ENCODE peak calls at places on chromosomes 5 and 9, in ten cellular contexts. T is heart right ventricle, X is aorta, L is heart left ventricle, F is AG04450, J is esophagus squamous epithelium, P is IMR-90, R is dorsolateral prefrontal cortex, S is pancreas, Z is hepatocyte. D is an unnamed sample. For H3K27me3, the result is how much of the 10 kb centered on the place peaks cover.

GRCh38 chr9:21777701-21778100 is 24.7 kb upstream of the MTAP start:
- DNase-seq in T (no peak), X (no peak), L (no peak), F (peak), J (no peak), P (peak), R (no peak), S (no peak), Z (no peak), D (no peak)

GRCh38 chr9:95953986-95954385 is 78.5 kb downstream of the ERCC6L2 start:
- DNase-seq in T (no peak), X (no peak), L (no peak), F (no peak), J (no peak), P (no peak), R (no peak), S (no peak), Z (no peak), D (no peak)

GRCh38 chr5:172740483-172741205 is 30.4 kb downstream of the DUSP1 start:
- DNase-seq in T (peak), X (peak), L (peak), F (peak), J (no peak), P (peak), R (no peak), S (peak), Z (peak), D (no peak)

GRCh38 chr5:95083606-95084005 is 201.3 kb downstream of the MCTP1 start:
- DNase-seq in T (no peak), X (no peak), L (no peak), F (no peak), J (no peak), P (no peak), R (no peak), S (no peak), Z (no peak), D (no peak)

GRCh38 chr5:60797482-60798153 is 46.5 kb downstream of the ELOVL7 start:
- DNase-seq in T (no peak), X (no peak), L (no peak), F (no peak), J (no peak), P (no peak), R (no peak), S (no peak), Z (no peak), D (peak)

GRCh38 chr5:147245381-147246055 is 10.7 kb downstream of the STK32A start:
- DNase-seq in T (no peak), X (no peak), L (no peak), F (no peak), J (no peak), P (no peak), R (no peak), S (no peak), Z (no peak), D (no peak)

GRCh38 chr9:130394320-130394719 is 50.4 kb upstream of the ASS1 start:
- DNase-seq in T (no peak), X (no peak), L (no peak), F (no peak), J (no peak), P (no peak), R (no peak), S (no peak), Z (no peak), D (no peak)

GRCh38 chr5:131186561-131187256 is 16.0 kb downstream of the LYRM7 start:
- DNase-seq in T (no peak), X (no peak), L (no peak), F (no peak), J (no peak), P (peak), R (no peak), S (no peak), Z (no peak), D (no peak)

GRCh38 chr9:16303506-16303905 is 567.0 kb downstream of the BNC2 start:
- DNase-seq in T (no peak), X (no peak), L (no peak), F (no peak), J (no peak), P (no peak), R (no peak), S (no peak), Z (no peak), D (no peak)

GRCh38 chr9:21559402-21560280 is 77.5 kb upstream of the IFNE start:
- DNase-seq in T (no peak), X (peak), L (no peak), F (no peak), J (no peak), P (peak), R (peak), S (peak), Z (peak), D (peak)

DNA sequence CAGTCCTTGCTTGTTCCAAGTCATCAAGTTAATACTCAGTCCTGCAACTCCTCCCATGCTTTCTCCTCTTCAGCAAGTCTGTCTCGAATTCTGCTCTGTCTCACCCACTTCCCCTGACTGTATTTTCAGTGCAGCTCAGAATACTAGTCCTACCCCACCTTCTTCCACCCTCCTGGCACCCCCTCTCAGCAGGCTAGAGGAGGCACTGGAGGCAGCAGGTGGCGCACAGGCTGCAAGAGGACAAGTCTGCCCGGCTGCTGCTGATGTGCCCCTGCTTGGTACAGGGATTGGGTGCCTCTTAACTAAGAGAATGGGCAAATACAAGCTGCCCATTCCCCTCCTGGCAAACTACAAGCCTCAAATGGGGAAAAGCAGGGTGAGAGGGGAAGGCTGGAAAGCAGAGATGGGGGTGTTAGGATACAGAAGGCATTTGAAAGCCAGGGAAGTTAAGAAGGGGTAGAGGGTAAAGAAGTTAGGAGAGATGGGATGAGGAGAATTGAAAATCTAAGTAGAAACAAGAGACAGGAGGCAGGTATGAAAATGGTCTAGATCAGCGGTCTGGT is 5.0 kb downstream of the TLN1 start:
- DNase-seq in T (peak), X (peak), L (peak), F (no peak), J (no peak), P (peak), R (no peak), S (no peak), Z (no peak), D (no peak)
- H3K4me3 ChIP-seq in T (no peak), X (peak), L (no peak), F (peak), J (peak), P (no peak), R (no peak), S (no peak), Z (no peak), D (no peak)

GRCh38 chr9:124044448-124044847 is 32.9 kb downstream of the LHX2 start:
- DNase-seq in T (no peak), X (no peak), L (no peak), F (no peak), J (no peak), P (no peak), R (no peak), S (no peak), Z (no peak), D (no peak)

GRCh38 chr9:124045076-124045829 is 33.7 kb downstream of the LHX2 start:
- DNase-seq in T (peak), X (peak), L (peak), F (no peak), J (no peak), P (peak), R (no peak), S (no peak), Z (peak), D (peak)

GRCh38 chr9:124047106-124047716 is 35.6 kb downstream of the LHX2 start:
- DNase-seq in T (no peak), X (no peak), L (no peak), F (no peak), J (no peak), P (no peak), R (no peak), S (no peak), Z (no peak), D (no peak)

GRCh38 chr9:124046189-124046588 is 34.6 kb downstream of the LHX2 start:
- DNase-seq in T (no peak), X (no peak), L (no peak), F (no peak), J (no peak), P (no peak), R (no peak), S (no peak), Z (no peak), D (no peak)

GRCh38 chr9:124045830-124046177 is 34.2 kb downstream of the LHX2 start:
- DNase-seq in T (no peak), X (no peak), L (no peak), F (no peak), J (no peak), P (no peak), R (no peak), S (no peak), Z (no peak), D (no peak)
- H3K27me3 ChIP-seq in T (under half), X (under half), L (under half), F (half or more), J (under half), P (half or more), R (under half), S (under half), Z (half or more), D (under half)

DNA sequence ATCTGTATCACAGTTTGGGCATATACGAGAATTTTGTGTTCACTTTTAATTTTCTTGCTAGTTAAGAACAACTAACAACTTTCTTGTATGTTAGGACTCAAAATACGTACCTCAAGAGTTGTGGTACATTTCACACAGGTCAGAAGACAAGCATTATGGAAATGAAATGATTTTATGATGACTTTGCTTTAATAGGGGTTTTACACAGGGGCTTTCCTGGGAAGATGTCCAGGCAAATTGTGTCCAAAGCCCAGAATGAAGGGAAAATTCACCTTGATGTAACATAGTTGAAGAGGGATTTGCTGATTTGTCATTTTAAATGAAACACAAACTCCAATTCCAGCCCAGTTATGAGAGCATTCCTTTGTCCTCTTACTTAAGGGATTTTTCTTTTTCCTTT is 89.3 kb downstream of the ARL15 start:
- DNase-seq in T (no peak), X (no peak), L (no peak), F (no peak), J (no peak), P (no peak), R (no peak), S (no peak), Z (no peak), D (no peak)
- H3K4me3 ChIP-seq in T (no peak), X (no peak), L (no peak), F (no peak), J (no peak), P (no peak), R (no peak), S (no peak), Z (no peak), D (no peak)

GRCh38 chr9:959105-959504 is 17.4 kb upstream of the DMRT3 start:
- DNase-seq in T (no peak), X (no peak), L (no peak), F (no peak), J (no peak), P (no peak), R (no peak), S (no peak), Z (no peak), D (no peak)

GRCh38 chr9:962023-962422 is 14.4 kb upstream of the DMRT3 start:
- DNase-seq in T (no peak), X (no peak), L (no peak), F (no peak), J (no peak), P (peak), R (no peak), S (no peak), Z (no peak), D (no peak)

GRCh38 chr9:965497-965896 is 11.0 kb upstream of the DMRT3 start:
- DNase-seq in T (no peak), X (no peak), L (no peak), F (no peak), J (no peak), P (no peak), R (no peak), S (no peak), Z (no peak), D (no peak)

DNA sequence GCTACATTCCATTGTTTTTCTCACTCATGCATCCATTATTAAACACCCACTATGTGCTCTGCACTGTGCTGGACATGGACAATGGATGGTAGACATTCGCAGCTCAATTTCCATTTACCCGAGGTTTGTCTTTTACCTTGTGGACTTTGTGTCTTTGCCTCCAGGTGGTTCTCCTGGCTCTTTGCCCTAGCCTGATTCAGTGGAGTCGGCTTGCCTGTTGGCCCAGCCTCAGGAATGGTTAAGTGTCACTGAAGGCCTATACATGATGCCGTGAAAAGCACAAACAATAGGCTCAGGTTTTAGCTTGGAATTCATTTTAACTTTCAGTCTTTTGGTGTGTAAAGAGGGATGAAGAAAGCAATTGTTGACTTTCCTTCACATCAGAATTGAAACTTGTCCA is 16.5 kb upstream of the DMRT3 start:
- DNase-seq in T (no peak), X (no peak), L (no peak), F (no peak), J (no peak), P (no peak), R (no peak), S (peak), Z (no peak), D (no peak)
- H3K27me3 ChIP-seq in T (half or more), X (under half), L (half or more), F (under half), J (under half), P (under half), R (under half), S (under half), Z (half or more), D (under half)